ENCODE peak calls at places on chromosomes 13 and 19, in four cellular contexts. Q, H, U and K are unnamed samples.

GRCh38 chr13:104645786-104646185 is 1579.6 kb upstream of the SLC10A2 start:
- DNase-seq in Q (no peak), H (no peak), U (no peak), K (no peak)

GRCh38 chr13:44840131-44840530 is 149.1 kb downstream of the NUFIP1 start:
- DNase-seq in Q (no peak), H (no peak), U (no peak), K (no peak)

GRCh38 chr13:29362849-29363604 is 232.5 kb downstream of the SLC7A1 start:
- DNase-seq in U (no peak), Q (peak), H (peak), K (peak)

GRCh38 chr19:7845390-7846179 is 15.6 kb downstream of the EVI5L start:
- DNase-seq in U (no peak), H (no peak), Q (no peak), K (no peak)

GRCh38 chr13:113192902-113193301 is 15.6 kb downstream of the PCID2 start:
- DNase-seq in H (no peak), Q (no peak), U (peak), K (no peak)

GRCh38 chr19:16750081-16750480 is 30.4 kb downstream of the NWD1 start:
- DNase-seq in H (no peak), Q (no peak), U (no peak), K (no peak)

GRCh38 chr13:52809310-52809769 is 39.1 kb downstream of the PCDH8 start:
- DNase-seq in Q (peak), U (no peak), H (no peak), K (peak)

GRCh38 chr13:71851541-71851940 is 15.5 kb downstream of the DACH1 start:
- DNase-seq in Q (no peak), U (no peak), H (no peak), K (no peak)